ENCODE peak calls at places on chromosomes 2 and 18, in nine cellular contexts. N is neural crest cell; G is ACHN; A is CD8-positive, alpha-beta T cell; X is activated gamma-delta T cell; R is left cardiac atrium; V is IMR-90; H is EH; M is activated CD8-positive, alpha-beta memory T cell treated with anti-CD3 and anti-CD28 coated beads for 24 hours. Z is an unnamed sample.

GRCh38 chr2:201261471-201261870 is 1.1 kb downstream of the CASP8 start:
- DNase-seq in N (no peak), G (no peak), A (peak; percentile 57), X (peak; percentile 26), R (no peak), V (no peak), H (no peak), M (peak; percentile 74), Z (peak; percentile 51)

GRCh38 chr18:49618741-49619392 is 57.0 kb downstream of the LIPG start:
- DNase-seq in N (no peak), G (no peak), A (no peak), X (no peak), R (no peak), V (no peak), H (no peak), M (peak; percentile 15), Z (no peak)

GRCh38 chr2:120760446-120761135 is 24.9 kb downstream of the GLI2 start:
- DNase-seq in N (no peak), G (peak; percentile 7), A (no peak), X (no peak), R (no peak), V (peak; percentile 38), H (peak; percentile 56), M (no peak), Z (no peak)

GRCh38 chr18:79681484-79682387 is 2.1 kb downstream of the CTDP1 start:
- DNase-seq in N (no peak), G (no peak), A (peak; percentile 42), X (no peak), R (no peak), V (no peak), H (no peak), M (peak; percentile 69), Z (peak; percentile 57)

GRCh38 chr2:241760301-241760771 is 16.3 kb upstream of the GAL3ST2 start:
- DNase-seq in N (no peak), G (peak; percentile 13), A (no peak), X (no peak), R (peak; percentile 19), V (no peak), H (no peak), M (no peak), Z (no peak)

GRCh38 chr2:69945447-69945846 is 16.0 kb downstream of the ASPRV1 start:
- DNase-seq in N (no peak), G (no peak), A (no peak), X (no peak), R (peak; percentile 45), V (no peak), H (no peak), M (no peak), Z (no peak)

GRCh38 chr2:136985044-136985443 is 219.7 kb downstream of the THSD7B start:
- DNase-seq in N (no peak), G (no peak), A (no peak), X (no peak), R (no peak), V (no peak), H (peak; percentile 37), M (no peak), Z (no peak)

GRCh38 chr2:31297751-31298150 is 63.8 kb downstream of the EHD3 start:
- DNase-seq in N (no peak), G (no peak), A (no peak), X (no peak), R (no peak), V (peak; percentile 58), H (peak; percentile 88), M (no peak), Z (no peak)

GRCh38 chr2:64735504-64735903 is 81.8 kb upstream of the SERTAD2 start:
- DNase-seq in N (no peak), G (no peak), A (no peak), X (no peak), R (no peak), V (no peak), H (no peak), M (no peak), Z (no peak)

GRCh38 chr18:63182247-63182771 is 137.3 kb downstream of the BCL2 start:
- DNase-seq in N (no peak), G (no peak), A (no peak), X (no peak), R (no peak), V (no peak), H (no peak), M (no peak), Z (no peak)

GRCh38 chr2:46601328-46601963 is 122.1 kb downstream of the TMEM247 start:
- DNase-seq in N (no peak), G (peak; percentile 30), A (no peak), X (no peak), R (no peak), V (peak; percentile 10), H (peak; percentile 14), M (no peak), Z (no peak)

GRCh38 chr2:135903650-135904049 is 27.4 kb upstream of the MCM6 start:
- DNase-seq in N (no peak), G (no peak), A (no peak), X (no peak), R (no peak), V (no peak), H (no peak), M (no peak), Z (no peak)

GRCh38 chr2:159146930-159147666 is 139.4 kb downstream of the WDSUB1 start:
- DNase-seq in N (no peak), G (no peak), A (no peak), X (no peak), R (peak; percentile 58), V (no peak), H (no peak), M (no peak), Z (no peak)

GRCh38 chr18:35697869-35698268 is 116.3 kb downstream of the GALNT1 start:
- DNase-seq in N (no peak), G (no peak), A (no peak), X (no peak), R (no peak), V (no peak), H (no peak), M (no peak), Z (no peak)

GRCh38 chr2:100589527-100589926 is 26.7 kb downstream of the PDCL3 start:
- DNase-seq in N (no peak), G (no peak), A (no peak), X (no peak), R (no peak), V (no peak), H (no peak), M (no peak), Z (no peak)

GRCh38 chr2:151287513-151288250 is 1.8 kb downstream of the NMI start:
- DNase-seq in N (no peak), G (no peak), A (no peak), X (no peak), R (no peak), V (no peak), H (no peak), M (no peak), Z (no peak)

GRCh38 chr2:219215871-219216536 is 2.8 kb downstream of the ABCB6 start:
- DNase-seq in N (no peak), G (no peak), A (no peak), X (no peak), R (no peak), V (no peak), H (no peak), M (no peak), Z (no peak)

GRCh38 chr2:105872830-105873229 is 128.1 kb downstream of the NCK2 start:
- DNase-seq in N (no peak), G (no peak), A (no peak), X (no peak), R (no peak), V (no peak), H (no peak), M (peak; percentile 52), Z (no peak)

GRCh38 chr2:240986787-240987411 is 11.5 kb upstream of the SNED1 start:
- DNase-seq in N (no peak), G (no peak), A (no peak), X (no peak), R (peak; percentile 75), V (peak; percentile 65), H (peak; percentile 87), M (no peak), Z (no peak)

GRCh38 chr2:210072922-210073509 is 70.6 kb downstream of the RPE start:
- DNase-seq in N (no peak), G (peak; percentile 75), A (no peak), X (no peak), R (no peak), V (peak; percentile 60), H (peak; percentile 57), M (no peak), Z (no peak)

GRCh38 chr2:1740714-1741584 is 3.4 kb downstream of the PXDN start:
- DNase-seq in N (no peak), G (no peak), A (no peak), X (no peak), R (no peak), V (no peak), H (no peak), M (peak; percentile 45), Z (no peak)

GRCh38 chr2:33806041-33806440 is 206.9 kb upstream of the FAM98A start:
- DNase-seq in N (no peak), G (no peak), A (no peak), X (no peak), R (no peak), V (no peak), H (peak; percentile 64), M (no peak), Z (no peak)

GRCh38 chr2:46846454-46846990 is 69.1 kb downstream of the MCFD2 start:
- DNase-seq in N (no peak), G (no peak), A (no peak), X (no peak), R (no peak), V (no peak), H (peak; percentile 47), M (no peak), Z (no peak)

GRCh38 chr2:207163053-207163814 is 2.5 kb downstream of the KLF7 start:
- DNase-seq in N (no peak), G (peak; percentile 96), A (no peak), X (no peak), R (peak; percentile 38), V (peak; percentile 92), H (peak; percentile 94), M (no peak), Z (no peak)

GRCh38 chr2:19312949-19313348 is 45.5 kb downstream of the OSR1 start:
- DNase-seq in N (no peak), G (peak; percentile 40), A (no peak), X (no peak), R (no peak), V (peak; percentile 56), H (peak; percentile 59), M (no peak), Z (no peak)

Z was measured in T-helper 9 cell.